ENCODE peak calls at places on chromosomes 12 and 14, in six cellular contexts. T, H, I, Z, R and S are unnamed samples.
A peak's percentile ranks its signal among the peaks of the same experiment; 100 is the strongest.

GRCh38 chr12:86186449-86186848 is 69.7 kb downstream of the MGAT4C start:
- DNase-seq in T (no peak), H (no peak), I (no peak), Z (no peak), R (no peak), S (no peak)

GRCh38 chr14:55457496-55457895 is 17.1 kb upstream of the TBPL2 start:
- DNase-seq in T (no peak), H (no peak), I (no peak), Z (no peak), R (no peak), S (no peak)

GRCh38 chr14:73754911-73755360 is 40.8 kb upstream of the PNMA1 start:
- DNase-seq in T (peak; percentile 60), H (peak; percentile 55), I (no peak), Z (peak; percentile 73), R (peak; percentile 72), S (no peak)

GRCh38 chr12:42161529-42161928 is 16.9 kb upstream of the GXYLT1 start:
- DNase-seq in T (no peak), H (no peak), I (no peak), Z (no peak), R (no peak), S (no peak)

GRCh38 chr14:81868172-81868571 is 334.5 kb upstream of the SEL1L start:
- DNase-seq in T (no peak), H (no peak), I (no peak), Z (no peak), R (no peak), S (no peak)

GRCh38 chr12:11500222-11500860 is 105.0 kb upstream of the PRB2 start:
- DNase-seq in T (peak; percentile 74), H (peak; percentile 65), I (peak; percentile 49), Z (peak; percentile 74), R (peak; percentile 40), S (no peak)

GRCh38 chr14:60064491-60065072 is 27.1 kb upstream of the PCNX4 start:
- DNase-seq in T (no peak), H (peak; percentile 67), I (peak; percentile 3), Z (peak; percentile 43), R (peak; percentile 28), S (no peak)

GRCh38 chr12:55548756-55549155 is 646 bp upstream of the OR6C4 start:
- DNase-seq in T (no peak), H (no peak), I (no peak), Z (no peak), R (no peak), S (no peak)

GRCh38 chr12:91361864-91362263 is 179.2 kb upstream of the DCN start:
- DNase-seq in T (no peak), H (peak; percentile 76), I (peak; percentile 10), Z (peak; percentile 68), R (peak; percentile 39), S (peak; percentile 19)

GRCh38 chr14:60206837-60207533 is 41.8 kb upstream of the DHRS7 start:
- DNase-seq in T (no peak), H (no peak), I (no peak), Z (no peak), R (no peak), S (no peak)

GRCh38 chr12:34342048-34342447 is 319.8 kb downstream of the ALG10 start:
- DNase-seq in T (no peak), H (no peak), I (no peak), Z (no peak), R (no peak), S (no peak)

GRCh38 chr14:29738950-29739349 is 188.7 kb downstream of the PRKD1 start:
- DNase-seq in T (no peak), H (no peak), I (no peak), Z (no peak), R (no peak), S (no peak)

GRCh38 chr12:121250359-121250758 is 40.4 kb downstream of the P2RX4 start:
- DNase-seq in T (no peak), H (no peak), I (no peak), Z (no peak), R (no peak), S (no peak)

GRCh38 chr14:30528119-30528518 is 30.8 kb upstream of the G2E3 start:
- DNase-seq in T (no peak), H (no peak), I (no peak), Z (no peak), R (no peak), S (no peak)

GRCh38 chr12:78120866-78121590 is 290.3 kb downstream of the NAV3 start:
- DNase-seq in T (no peak), H (peak; percentile 80), I (peak; percentile 3), Z (peak; percentile 49), R (peak; percentile 33), S (peak; percentile 7)

DNA sequence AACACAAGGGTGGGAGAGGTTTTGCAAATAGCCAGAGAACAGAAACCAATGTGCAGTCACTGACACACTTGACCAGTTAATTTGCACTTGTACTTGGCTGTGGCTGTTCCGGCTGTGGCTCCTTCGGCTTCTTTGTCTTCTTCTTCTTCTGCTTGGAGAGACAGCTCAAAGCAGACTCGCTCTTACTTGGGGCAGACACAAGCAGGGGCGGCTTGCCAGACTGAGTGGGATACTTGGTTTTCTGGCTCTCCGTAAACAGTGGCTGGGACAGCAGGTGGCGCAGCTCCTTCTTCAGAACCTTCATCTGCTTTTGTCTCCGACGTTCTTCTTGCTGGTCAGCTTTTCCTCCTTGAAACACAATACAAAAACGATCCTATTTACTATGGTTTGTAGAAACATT is 25.0 kb downstream of the OTUB2 start:
- DNase-seq in T (peak; percentile 35), H (peak; percentile 56), I (no peak), Z (peak; percentile 68), R (peak; percentile 64), S (no peak)
- TF ChIP-seq CTCF in T (peak; percentile 11), H (peak; percentile 51), I (peak; percentile 46), Z (peak; percentile 71), R (peak; percentile 65), S (peak; percentile 67)

DNA sequence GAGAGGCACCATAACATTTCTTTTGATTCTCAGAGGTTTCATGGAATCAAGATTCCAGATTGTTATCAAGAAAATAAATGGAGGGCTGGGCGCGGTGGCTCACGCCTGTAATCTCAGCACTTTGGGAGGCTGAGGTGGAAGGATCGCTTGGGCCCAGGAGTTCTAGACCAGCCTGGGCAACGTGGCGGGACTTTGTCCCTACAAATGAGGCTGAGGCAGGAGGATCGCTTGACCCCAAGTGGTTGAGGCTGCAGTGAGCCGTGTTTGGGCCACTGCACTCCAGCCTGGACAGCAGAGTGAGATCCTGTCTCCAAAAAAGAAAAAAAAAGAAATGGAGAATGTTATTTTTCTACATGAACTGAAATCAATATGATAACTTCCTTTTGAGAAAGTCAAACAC is 1.3 kb downstream of the SLC39A9 start:
- DNase-seq in T (no peak), H (no peak), I (no peak), Z (no peak), R (no peak), S (no peak)
- H3K4me3 ChIP-seq in T (peak overlapping the region; percentile 98), H (peak overlapping the region; percentile 98), I (peak overlapping the region; percentile 92), Z (peak overlapping the region; percentile 68), R (peak overlapping the region; percentile 78), S (peak overlapping the region; percentile 96)

GRCh38 chr12:65881965-65882413 is 57.7 kb downstream of the HMGA2 start:
- DNase-seq in T (peak; percentile 52), H (peak; percentile 61), I (no peak), Z (peak; percentile 86), R (peak; percentile 90), S (no peak)
- TF ChIP-seq CTCF in T (no peak), H (peak; percentile 21), I (no peak), Z (peak; percentile 37), R (peak; percentile 51), S (peak; percentile 46)

GRCh38 chr14:93430319-93430801 is 379 bp upstream of the UNC79 start:
- DNase-seq in T (no peak), H (no peak), I (no peak), Z (no peak), R (no peak), S (no peak)
- H3K4me3 ChIP-seq in T (no peak overlapping the region), H (no peak overlapping the region), I (no peak overlapping the region), Z (no peak overlapping the region), R (peak overlapping the region; percentile 30), S (peak overlapping the region; percentile 38)

GRCh38 chr12:53069621-53070410 is 9.4 kb downstream of the SPRYD3 start:
- DNase-seq in T (no peak), H (no peak), I (no peak), Z (no peak), R (no peak), S (no peak)

GRCh38 chr12:53070901-53071492 is 8.2 kb downstream of the SPRYD3 start:
- DNase-seq in T (no peak), H (no peak), I (no peak), Z (no peak), R (no peak), S (no peak)

GRCh38 chr12:53067993-53068770 is 11.0 kb downstream of the SPRYD3 start:
- DNase-seq in T (no peak), H (no peak), I (no peak), Z (no peak), R (no peak), S (no peak)

GRCh38 chr12:53067074-53067992 is 11.9 kb downstream of the SPRYD3 start:
- DNase-seq in T (no peak), H (peak; percentile 43), I (no peak), Z (no peak), R (no peak), S (no peak)

DNA sequence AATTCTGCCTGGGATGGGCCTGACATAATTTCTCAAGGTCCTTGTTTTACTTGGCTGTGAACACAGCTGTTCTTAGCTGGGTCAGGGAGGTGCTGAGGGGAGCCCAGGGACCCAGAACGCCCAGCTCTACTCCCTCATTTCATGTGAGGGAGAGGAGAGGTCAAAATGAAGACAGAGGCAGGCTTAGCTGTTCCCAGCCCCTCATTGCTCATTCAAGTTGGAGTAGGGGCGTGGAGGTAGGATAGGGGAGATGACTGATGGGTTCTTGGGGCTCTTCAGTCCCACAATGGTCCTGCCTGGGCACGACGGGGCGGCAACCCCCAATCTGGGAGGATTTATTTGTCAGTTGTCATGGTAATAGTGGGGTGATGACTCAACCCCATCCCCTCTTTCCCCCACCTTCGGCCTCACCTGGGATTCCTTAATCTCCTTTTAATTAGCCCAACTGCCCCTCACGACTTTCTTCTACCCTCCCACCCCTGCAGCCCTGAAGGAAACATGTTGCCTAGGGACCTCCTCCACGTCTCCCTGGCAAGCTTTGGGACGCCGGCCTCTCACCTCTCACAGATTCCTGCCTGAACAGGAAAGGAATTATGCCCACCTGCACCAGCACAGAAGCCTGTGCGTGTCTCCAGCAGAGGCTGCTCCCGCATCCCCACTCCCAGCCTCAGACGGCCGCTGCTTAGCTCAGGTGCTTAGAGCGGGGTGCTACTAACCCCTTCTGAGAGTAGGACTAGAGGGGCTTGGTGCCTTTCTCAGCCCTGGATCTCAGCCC is 10.2 kb downstream of the SPRYD3 start:
- DNase-seq in T (no peak), H (peak; percentile 44), I (no peak), Z (no peak), R (no peak), S (no peak)
- TF ChIP-seq CTCF in T (no peak), H (no peak), I (no peak), Z (no peak), R (no peak), S (no peak)

DNA sequence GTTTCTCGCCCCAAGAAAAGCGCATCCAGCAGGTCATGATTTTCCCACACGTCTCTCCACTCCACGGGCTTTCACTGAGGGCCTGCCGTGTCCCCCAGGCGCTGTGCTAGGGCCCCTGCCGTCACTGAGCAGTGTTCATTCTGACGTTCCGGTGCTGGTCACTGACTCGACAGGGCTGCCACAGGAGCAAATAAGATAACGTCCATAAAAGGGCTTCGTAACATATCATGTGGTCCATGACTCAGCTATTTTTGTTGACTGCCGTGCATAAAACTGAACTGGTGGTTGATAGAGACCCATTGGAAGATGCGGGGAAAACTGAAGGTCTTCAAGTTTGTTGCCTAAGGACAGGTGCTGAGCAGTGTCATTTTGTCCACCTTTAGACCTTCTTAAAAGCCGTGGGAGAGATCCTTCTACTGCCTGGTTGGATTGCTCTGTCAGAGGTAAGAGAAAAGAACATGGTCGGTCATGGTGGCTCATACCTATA is 46.3 kb downstream of the ADGRD1 start:
- DNase-seq in T (no peak), H (no peak), I (no peak), Z (no peak), R (no peak), S (no peak)
- H3K4me3 ChIP-seq in T (no peak overlapping the region), H (no peak overlapping the region), I (no peak overlapping the region), Z (no peak overlapping the region), R (no peak overlapping the region), S (no peak overlapping the region)